ENCODE peak calls at places on chromosomes 3 and 15, in eight cellular contexts. W is dorsolateral prefrontal cortex; O is HS-5; H is stimulated activated CD8-positive, alpha-beta memory T cell treated with anti-CD3 and anti-CD28 coated beads, Interleukin-12 subunit alpha, Interleukin-12 subunit beta, amount 100 ng/mL, for 4 hours; G is stimulated activated CD4-positive, alpha-beta T cell treated with anti-CD3 and anti-CD28 coated beads, TNF-alpha, amount 100 ng/mL, for 4 hours; M is WTC11; B is small intestine; D is activated CD8-positive, alpha-beta memory T cell treated with anti-CD3 and anti-CD28 coated beads for 24 hours. P is an unnamed sample.
A peak's percentile ranks its signal among the peaks of the same experiment; 100 is the strongest.

GRCh38 chr15:67720556-67721175 is 104.6 kb upstream of the SKOR1 start:
- DNase-seq in W (no peak), O (no peak), H (no peak), G (no peak), M (no peak), B (peak; percentile 40), D (no peak), P (no peak)

GRCh38 chr15:70141376-70142071 is 43.8 kb upstream of the TLE3 start:
- DNase-seq in W (no peak), O (no peak), H (no peak), G (no peak), M (no peak), B (no peak), D (no peak), P (no peak)

GRCh38 chr3:181278468-181279238 is 289.1 kb upstream of the DNAJC19 start:
- DNase-seq in W (no peak), O (no peak), H (no peak), G (no peak), M (no peak), B (no peak), D (no peak), P (no peak)

GRCh38 chr15:69798481-69799315 is 299.0 kb downstream of the TLE3 start:
- DNase-seq in W (no peak), O (no peak), H (no peak), G (no peak), M (no peak), B (no peak), D (no peak), P (no peak)

GRCh38 chr15:33242165-33242564 is 47.7 kb upstream of the FMN1 start:
- DNase-seq in W (no peak), O (peak; percentile 81), H (no peak), G (no peak), M (no peak), B (no peak), D (no peak), P (peak; percentile 88)

GRCh38 chr3:114756506-114757279 is 390.4 kb downstream of the ZBTB20 start:
- DNase-seq in W (no peak), O (no peak), H (no peak), G (no peak), M (no peak), B (no peak), D (no peak), P (no peak)

GRCh38 chr15:33343275-33343674 is 32.5 kb downstream of the RYR3 start:
- DNase-seq in W (no peak), O (no peak), H (no peak), G (no peak), M (no peak), B (no peak), D (no peak), P (no peak)

GRCh38 chr3:31610700-31611275 is 78.1 kb downstream of the STT3B start:
- DNase-seq in W (no peak), O (no peak), H (no peak), G (no peak), M (no peak), B (peak; percentile 27), D (no peak), P (no peak)

GRCh38 chr3:112327371-112327951 is 5.5 kb upstream of the CD200 start:
- DNase-seq in W (no peak), O (peak; percentile 36), H (no peak), G (no peak), M (no peak), B (peak; percentile 73), D (no peak), P (peak; percentile 17)

GRCh38 chr3:154522031-154522430 is 92.0 kb upstream of the GPR149 start:
- DNase-seq in W (no peak), O (no peak), H (no peak), G (no peak), M (no peak), B (no peak), D (no peak), P (no peak)

GRCh38 chr15:100032358-100033080 is 299.3 kb upstream of the LYSMD4 start:
- DNase-seq in W (no peak), O (no peak), H (no peak), G (no peak), M (no peak), B (no peak), D (no peak), P (no peak)

GRCh38 chr3:144590854-144591253 is 619.2 kb downstream of the DIPK2A start:
- DNase-seq in W (no peak), O (peak; percentile 76), H (no peak), G (no peak), M (no peak), B (no peak), D (no peak), P (no peak)

GRCh38 chr3:192259661-192260060 is 467.7 kb downstream of the FGF12 start:
- DNase-seq in W (no peak), O (peak; percentile 20), H (no peak), G (no peak), M (no peak), B (no peak), D (no peak), P (no peak)

GRCh38 chr15:100159436-100159835 is 182.3 kb downstream of the ADAMTS17 start:
- DNase-seq in W (no peak), O (no peak), H (no peak), G (no peak), M (no peak), B (no peak), D (no peak), P (no peak)

GRCh38 chr15:64133619-64134018 is 17.9 kb upstream of the SNX22 start:
- DNase-seq in W (no peak), O (no peak), H (no peak), G (no peak), M (no peak), B (no peak), D (no peak), P (no peak)

GRCh38 chr3:10357592-10358308 is 36.8 kb upstream of the SEC13 start:
- DNase-seq in W (no peak), O (peak; percentile 72), H (no peak), G (no peak), M (no peak), B (no peak), D (no peak), P (no peak)

P was measured in keratinocyte.